ENCODE peak calls at places on chromosomes 6 and 20, in four cellular contexts. L is progenitor cell of endocrine pancreas, A is left lung, U is epithelial cell of esophagus. E is an unnamed sample.

GRCh38 chr6:170024940-170025339 is 265.9 kb downstream of the DLL1 start:
- DNase-seq in L (no peak), A (peak; percentile 38), U (no peak), E (no peak)

GRCh38 chr20:44961868-44962267 is 1.7 kb upstream of the TOMM34 start:
- DNase-seq in L (no peak), A (no peak), U (peak; percentile 59), E (no peak)

GRCh38 chr6:85756982-85757381 is 114.3 kb upstream of the SYNCRIP start:
- DNase-seq in L (no peak), A (no peak), U (peak; percentile 44), E (no peak)

GRCh38 chr6:53347921-53348435 is 772 bp downstream of the ELOVL5 start:
- DNase-seq in L (peak; percentile 42), A (peak; percentile 75), U (peak; percentile 54), E (no peak)

GRCh38 chr6:146224988-146225387 is 196.1 kb downstream of the GRM1 start:
- DNase-seq in L (no peak), A (no peak), U (no peak), E (no peak)

GRCh38 chr6:15026832-15027231 is 219.0 kb upstream of the JARID2 start:
- DNase-seq in L (no peak), A (peak; percentile 48), U (peak; percentile 33), E (peak; percentile 53)

GRCh38 chr20:56689852-56690485 is 60.9 kb downstream of the TFAP2C start:
- DNase-seq in L (no peak), A (no peak), U (peak; percentile 9), E (no peak)

GRCh38 chr6:14596410-14596809 is 478.8 kb downstream of the CD83 start:
- DNase-seq in L (no peak), A (peak; percentile 69), U (peak; percentile 58), E (no peak)

GRCh38 chr6:36625161-36625919 is 31.2 kb downstream of the SRSF3 start:
- DNase-seq in L (no peak), A (no peak), U (peak; percentile 27), E (no peak)

GRCh38 chr6:45667265-45667664 is 289.5 kb upstream of the SUPT3H start:
- DNase-seq in L (no peak), A (no peak), U (no peak), E (no peak)

E was measured in HuH-7.5.